ENCODE peak calls at places on chromosome 12, in seven cellular contexts. One of them, this sample, is unnamed.
A peak's percentile ranks its signal among the peaks of the same experiment; 100 is the strongest.

GRCh38 chr12:26369588-26369987 is 174.2 kb downstream of the SSPN start:
- DNase-seq in heart left ventricle: no peak
- DNase-seq in tibial artery: no peak
- DNase-seq in uterus: no peak
- DNase-seq in colonic mucosa: no peak
- DNase-seq in CD8-positive, alpha-beta T cell: no peak
- DNase-seq in pancreas: no peak
- DNase-seq in this sample: peak; percentile 67

GRCh38 chr12:122356192-122356635 is 66.3 kb downstream of the CLIP1 start:
- DNase-seq in colonic mucosa: peak; percentile 53
- DNase-seq in pancreas: no peak
- DNase-seq in tibial artery: no peak
- DNase-seq in heart left ventricle: no peak
- DNase-seq in uterus: peak; percentile 48
- DNase-seq in CD8-positive, alpha-beta T cell: peak; percentile 63
- DNase-seq in this sample: peak; percentile 21

GRCh38 chr12:85016423-85016822 is 19.7 kb downstream of the TSPAN19 start:
- DNase-seq in CD8-positive, alpha-beta T cell: no peak
- DNase-seq in heart left ventricle: no peak
- DNase-seq in tibial artery: no peak
- DNase-seq in uterus: no peak
- DNase-seq in pancreas: no peak
- DNase-seq in colonic mucosa: no peak
- DNase-seq in this sample: peak; percentile 67

GRCh38 chr12:56150563-56150962 is 1.8 kb upstream of the MYL6B start:
- DNase-seq in pancreas: no peak
- DNase-seq in uterus: no peak
- DNase-seq in CD8-positive, alpha-beta T cell: no peak
- DNase-seq in tibial artery: no peak
- DNase-seq in heart left ventricle: no peak
- DNase-seq in colonic mucosa: no peak
- DNase-seq in this sample: no peak

GRCh38 chr12:52125499-52125900 is 46.0 kb downstream of the SMIM41 start:
- DNase-seq in CD8-positive, alpha-beta T cell: peak; percentile 32
- DNase-seq in uterus: no peak
- DNase-seq in tibial artery: peak; percentile 31
- DNase-seq in pancreas: no peak
- DNase-seq in colonic mucosa: no peak
- DNase-seq in heart left ventricle: no peak
- DNase-seq in this sample: no peak

GRCh38 chr12:54890339-54890738 is 36.0 kb downstream of the MUCL1 start:
- DNase-seq in heart left ventricle: no peak
- DNase-seq in pancreas: no peak
- DNase-seq in CD8-positive, alpha-beta T cell: no peak
- DNase-seq in uterus: no peak
- DNase-seq in colonic mucosa: no peak
- DNase-seq in tibial artery: no peak
- DNase-seq in this sample: no peak

GRCh38 chr12:38289396-38289795 is 27.2 kb upstream of the ALG10B start:
- DNase-seq in colonic mucosa: no peak
- DNase-seq in pancreas: no peak
- DNase-seq in tibial artery: no peak
- DNase-seq in heart left ventricle: no peak
- DNase-seq in CD8-positive, alpha-beta T cell: no peak
- DNase-seq in uterus: no peak
- DNase-seq in this sample: no peak

GRCh38 chr12:67698711-67699603 is 50.4 kb downstream of the DYRK2 start:
- DNase-seq in colonic mucosa: no peak
- DNase-seq in uterus: no peak
- DNase-seq in CD8-positive, alpha-beta T cell: peak; percentile 65
- DNase-seq in pancreas: no peak
- DNase-seq in heart left ventricle: no peak
- DNase-seq in tibial artery: no peak
- DNase-seq in this sample: peak; percentile 68

GRCh38 chr12:57111046-57111698 is at the start of gene STAT6:
- DNase-seq in uterus: peak; percentile 88
- DNase-seq in CD8-positive, alpha-beta T cell: peak; percentile 85
- DNase-seq in colonic mucosa: peak; percentile 91
- DNase-seq in tibial artery: peak; percentile 94
- DNase-seq in pancreas: peak; percentile 80
- DNase-seq in heart left ventricle: peak; percentile 86
- DNase-seq in this sample: peak; percentile 78

GRCh38 chr12:80031229-80031628 is 68.1 kb upstream of the OTOGL start:
- DNase-seq in heart left ventricle: no peak
- DNase-seq in CD8-positive, alpha-beta T cell: no peak
- DNase-seq in pancreas: no peak
- DNase-seq in colonic mucosa: no peak
- DNase-seq in uterus: no peak
- DNase-seq in tibial artery: no peak
- DNase-seq in this sample: no peak

GRCh38 chr12:124506145-124506831 is 61.1 kb downstream of the NCOR2 start:
- DNase-seq in heart left ventricle: peak; percentile 92
- DNase-seq in uterus: peak; percentile 87
- DNase-seq in colonic mucosa: peak; percentile 74
- DNase-seq in tibial artery: peak; percentile 87
- DNase-seq in pancreas: peak; percentile 81
- DNase-seq in CD8-positive, alpha-beta T cell: no peak
- DNase-seq in this sample: no peak

GRCh38 chr12:78684419-78684818 is 180.2 kb upstream of the SYT1 start:
- DNase-seq in pancreas: no peak
- DNase-seq in colonic mucosa: no peak
- DNase-seq in CD8-positive, alpha-beta T cell: no peak
- DNase-seq in heart left ventricle: no peak
- DNase-seq in uterus: no peak
- DNase-seq in tibial artery: no peak
- DNase-seq in this sample: no peak

GRCh38 chr12:113247123-113248045 is 26.1 kb downstream of the TPCN1 start:
- DNase-seq in heart left ventricle: peak; percentile 38
- DNase-seq in pancreas: no peak
- DNase-seq in CD8-positive, alpha-beta T cell: no peak
- DNase-seq in colonic mucosa: no peak
- DNase-seq in uterus: no peak
- DNase-seq in tibial artery: no peak
- DNase-seq in this sample: peak; percentile 33

DNA sequence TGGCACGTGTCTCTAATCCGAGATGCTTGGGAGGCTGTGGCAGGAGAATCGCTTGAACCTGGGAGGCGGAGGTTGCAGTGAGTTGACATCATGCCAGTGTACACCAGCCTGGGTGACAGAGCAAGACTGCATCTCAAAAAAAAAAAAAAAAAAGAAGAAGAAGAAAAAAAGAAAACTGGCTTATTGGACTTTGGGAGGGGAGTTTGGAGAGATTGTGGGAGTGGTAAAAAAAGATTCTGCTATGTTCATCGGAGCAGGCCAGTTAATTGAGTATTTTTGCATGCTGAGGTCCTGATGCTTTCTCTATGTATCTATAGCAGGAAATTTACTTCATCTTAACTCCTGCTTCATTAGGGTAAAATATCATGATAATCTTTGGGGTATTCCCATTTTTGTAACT is 11.6 kb downstream of the CNOT2 start:
- DNase-seq in heart left ventricle: no peak
- DNase-seq in pancreas: no peak
- DNase-seq in CD8-positive, alpha-beta T cell: no peak
- DNase-seq in uterus: no peak
- DNase-seq in colonic mucosa: no peak
- DNase-seq in tibial artery: no peak
- DNase-seq in this sample: no peak
- H3K4me3 ChIP-seq in heart left ventricle: no peak overlapping the region
- H3K4me3 ChIP-seq in pancreas: no peak overlapping the region
- H3K4me3 ChIP-seq in CD8-positive, alpha-beta T cell: no peak overlapping the region
- H3K4me3 ChIP-seq in uterus: no peak overlapping the region
- H3K4me3 ChIP-seq in colonic mucosa: no peak overlapping the region
- H3K4me3 ChIP-seq in tibial artery: peak overlapping the region; percentile 19
- H3K4me3 ChIP-seq in this sample: no peak overlapping the region

GRCh38 chr12:133145981-133146380 is 15.6 kb downstream of the ZNF10 start:
- DNase-seq in tibial artery: no peak
- DNase-seq in heart left ventricle: no peak
- DNase-seq in uterus: no peak
- DNase-seq in colonic mucosa: no peak
- DNase-seq in pancreas: no peak
- DNase-seq in CD8-positive, alpha-beta T cell: no peak
- DNase-seq in this sample: no peak
- H3K9me3 ChIP-seq in tibial artery: peaks cover 8% of the 10 kb centered on the region
- H3K9me3 ChIP-seq in heart left ventricle: peaks cover 52% of the 10 kb centered on the region
- H3K9me3 ChIP-seq in uterus: peaks cover 55% of the 10 kb centered on the region
- H3K9me3 ChIP-seq in colonic mucosa: peaks cover 7% of the 10 kb centered on the region
- H3K9me3 ChIP-seq in pancreas: peaks cover 3% of the 10 kb centered on the region
- H3K9me3 ChIP-seq in CD8-positive, alpha-beta T cell: peaks cover 38% of the 10 kb centered on the region
- H3K9me3 ChIP-seq in this sample: peaks cover 5% of the 10 kb centered on the region

DNA sequence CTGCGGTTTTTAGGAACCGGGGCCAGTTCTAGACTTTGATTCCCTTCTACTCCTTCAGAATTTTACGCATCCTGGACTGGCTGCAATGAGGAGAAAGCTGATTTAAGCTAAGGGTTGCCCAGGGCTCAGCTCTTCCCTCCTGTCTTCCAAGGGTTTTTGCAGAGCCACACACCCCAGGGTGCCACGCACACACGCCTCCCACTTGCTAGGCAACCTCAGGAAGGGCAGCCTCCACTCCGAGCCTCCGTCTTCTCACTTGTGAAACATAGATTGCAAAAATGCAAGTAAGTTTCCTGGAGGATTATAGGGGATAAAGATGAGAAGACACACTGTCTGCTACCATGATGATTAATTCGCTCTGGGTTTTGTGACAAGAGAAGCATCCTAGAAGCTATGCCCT is 31.7 kb downstream of the NOS1 start:
- DNase-seq in tibial artery: no peak
- DNase-seq in heart left ventricle: no peak
- DNase-seq in pancreas: no peak
- DNase-seq in CD8-positive, alpha-beta T cell: no peak
- DNase-seq in uterus: no peak
- DNase-seq in colonic mucosa: no peak
- DNase-seq in this sample: no peak
- H3K27me3 ChIP-seq in tibial artery: no peaks in the 10 kb centered on the region
- H3K27me3 ChIP-seq in heart left ventricle: peaks cover 59% of the 10 kb centered on the region
- H3K27me3 ChIP-seq in pancreas: no peaks in the 10 kb centered on the region
- H3K27me3 ChIP-seq in CD8-positive, alpha-beta T cell: no peaks in the 10 kb centered on the region
- H3K27me3 ChIP-seq in uterus: no peaks in the 10 kb centered on the region
- H3K27me3 ChIP-seq in colonic mucosa: no peaks in the 10 kb centered on the region
- H3K27me3 ChIP-seq in this sample: peaks cover 31% of the 10 kb centered on the region

GRCh38 chr12:50039151-50039835 is 14.0 kb upstream of the RACGAP1 start:
- DNase-seq in colonic mucosa: peak; percentile 88
- DNase-seq in heart left ventricle: peak; percentile 82
- DNase-seq in uterus: peak; percentile 88
- DNase-seq in tibial artery: peak; percentile 85
- DNase-seq in CD8-positive, alpha-beta T cell: peak; percentile 91
- DNase-seq in pancreas: peak; percentile 87
- DNase-seq in this sample: peak; percentile 69

GRCh38 chr12:50032516-50033316 is 7.4 kb upstream of the RACGAP1 start:
- DNase-seq in heart left ventricle: no peak
- DNase-seq in CD8-positive, alpha-beta T cell: no peak
- DNase-seq in tibial artery: peak; percentile 52
- DNase-seq in uterus: no peak
- DNase-seq in colonic mucosa: no peak
- DNase-seq in pancreas: no peak
- DNase-seq in this sample: no peak

DNA sequence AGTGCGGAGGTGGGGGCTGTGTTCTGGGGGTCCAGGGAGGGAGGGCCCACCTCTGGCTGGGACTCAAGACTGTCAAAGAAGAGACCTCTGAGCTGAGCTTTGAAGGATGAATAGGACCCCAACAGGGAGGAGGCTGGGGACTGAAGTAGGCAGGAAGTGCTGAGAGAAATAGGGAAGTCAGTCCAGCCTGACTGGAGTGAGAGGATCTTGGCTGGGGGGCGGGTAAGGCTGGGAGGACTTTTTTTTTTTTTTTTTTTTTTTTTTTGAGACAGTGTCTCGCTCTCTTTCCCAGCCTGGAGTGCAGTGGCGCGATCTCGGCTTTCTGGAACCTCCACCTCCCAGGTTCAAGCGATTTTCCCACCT is 8.0 kb upstream of the RACGAP1 start:
- DNase-seq in heart left ventricle: no peak
- DNase-seq in CD8-positive, alpha-beta T cell: no peak
- DNase-seq in pancreas: no peak
- DNase-seq in colonic mucosa: no peak
- DNase-seq in tibial artery: peak; percentile 54
- DNase-seq in uterus: no peak
- DNase-seq in this sample: no peak
- H3K4me3 ChIP-seq in heart left ventricle: peak overlapping the region; percentile 46
- H3K4me3 ChIP-seq in CD8-positive, alpha-beta T cell: no peak overlapping the region
- H3K4me3 ChIP-seq in pancreas: no peak overlapping the region
- H3K4me3 ChIP-seq in colonic mucosa: peak overlapping the region; percentile 24
- H3K4me3 ChIP-seq in tibial artery: peak overlapping the region; percentile 14
- H3K4me3 ChIP-seq in uterus: no peak overlapping the region
- H3K4me3 ChIP-seq in this sample: no peak overlapping the region